ENCODE peak calls at places on chromosomes 2 and 18, in nine cellular contexts. A, Y, P, C, S, R, J, Z and I are unnamed samples.

GRCh38 chr2:217977840-217978535 is 24.8 kb downstream of the TNS1 start:
- DNase-seq in A (no peak), Y (no peak), P (no peak), C (no peak), S (no peak), R (no peak), J (no peak), Z (no peak), I (no peak)

GRCh38 chr2:239196474-239197021 is 204.3 kb downstream of the HDAC4 start:
- DNase-seq in A (no peak), Y (no peak), P (no peak), C (no peak), S (no peak), R (no peak), J (no peak), Z (no peak), I (no peak)

GRCh38 chr2:149877913-149878312 is 290.3 kb upstream of the MMADHC start:
- DNase-seq in A (no peak), Y (no peak), P (no peak), C (no peak), S (no peak), R (no peak), J (peak; percentile 41), Z (peak; percentile 60), I (no peak)

GRCh38 chr18:24894880-24895279 is 434.4 kb downstream of the HRH4 start:
- DNase-seq in A (no peak), Y (no peak), P (no peak), C (no peak), S (no peak), R (no peak), J (peak; percentile 20), Z (no peak), I (no peak)

GRCh38 chr2:66561645-66562336 is 126.9 kb downstream of the MEIS1 start:
- DNase-seq in A (peak; percentile 40), Y (no peak), P (no peak), C (no peak), S (no peak), R (no peak), J (no peak), Z (no peak), I (no peak)

GRCh38 chr2:11411768-11412448 is 54.1 kb downstream of the E2F6 start:
- DNase-seq in A (peak; percentile 68), Y (no peak), P (no peak), C (no peak), S (no peak), R (no peak), J (peak; percentile 63), Z (peak; percentile 70), I (no peak)

GRCh38 chr2:40511661-40512213 is 59.8 kb upstream of the SLC8A1 start:
- DNase-seq in A (peak; percentile 22), Y (no peak), P (no peak), C (no peak), S (no peak), R (no peak), J (peak; percentile 80), Z (no peak), I (no peak)

GRCh38 chr2:133936096-133936495 is 317.8 kb upstream of the MGAT5 start:
- DNase-seq in A (no peak), Y (no peak), P (no peak), C (no peak), S (no peak), R (no peak), J (no peak), Z (no peak), I (no peak)

GRCh38 chr2:24676493-24676892 is 116.7 kb downstream of the PTRHD1 start:
- DNase-seq in A (no peak), Y (no peak), P (no peak), C (no peak), S (no peak), R (no peak), J (no peak), Z (no peak), I (no peak)

GRCh38 chr18:37742436-37742835 is 176.8 kb upstream of the CELF4 start:
- DNase-seq in A (no peak), Y (no peak), P (no peak), C (no peak), S (no peak), R (no peak), J (no peak), Z (no peak), I (no peak)

GRCh38 chr2:203800783-203801182 is 66.8 kb upstream of the CTLA4 start:
- DNase-seq in A (no peak), Y (no peak), P (no peak), C (no peak), S (no peak), R (no peak), J (no peak), Z (no peak), I (no peak)

GRCh38 chr18:26071725-26072124 is 18.7 kb downstream of the SS18 start:
- DNase-seq in A (no peak), Y (no peak), P (no peak), C (no peak), S (no peak), R (no peak), J (no peak), Z (no peak), I (no peak)